ENCODE peak calls at places on chromosomes 3 and 15, in five cellular contexts. L, P, E, Y and W are unnamed samples.

GRCh38 chr3:184448321-184449160 is 68.7 kb downstream of the CHRD start:
- DNase-seq in Y (peak; percentile 98), L (peak; percentile 87), E (peak; percentile 72), P (no peak), W (no peak)

GRCh38 chr3:65026151-65026550 is 338.4 kb upstream of the ADAMTS9 start:
- DNase-seq in L (no peak), E (no peak), P (no peak), Y (no peak), W (no peak)

GRCh38 chr3:12381199-12381598 is 92.3 kb downstream of the PPARG start:
- DNase-seq in Y (no peak), E (no peak), P (no peak), L (no peak), W (no peak)

GRCh38 chr3:65126527-65127440 is 439.0 kb upstream of the ADAMTS9 start:
- DNase-seq in Y (peak; percentile 82), L (peak; percentile 36), P (no peak), E (no peak), W (no peak)

GRCh38 chr3:184003187-184003967 is 14.3 kb downstream of the ABCC5 start:
- DNase-seq in Y (no peak), L (no peak), E (peak; percentile 61), P (no peak), W (no peak)

GRCh38 chr15:66099950-66100671 is 153.4 kb downstream of the MEGF11 start:
- DNase-seq in E (no peak), L (no peak), P (no peak), Y (no peak), W (peak; percentile 28)

GRCh38 chr3:56801597-56802410 is at the start of gene ARHGEF3:
- DNase-seq in Y (peak; percentile 72), P (peak; percentile 75), E (peak; percentile 72), L (peak; percentile 87), W (peak; percentile 98)

GRCh38 chr3:105997800-105998526 is 129.2 kb upstream of the CBLB start:
- DNase-seq in Y (peak; percentile 93), E (no peak), P (no peak), L (no peak), W (no peak)

GRCh38 chr3:37833790-37834189 is 27.9 kb upstream of the CTDSPL start:
- DNase-seq in E (no peak), Y (no peak), P (no peak), L (no peak), W (no peak)

GRCh38 chr3:65660000-65660598 is 378.6 kb downstream of the MAGI1 start:
- DNase-seq in Y (no peak), P (no peak), E (no peak), L (no peak), W (no peak)

GRCh38 chr3:52679139-52679538 is 6.6 kb downstream of the PBRM1 start:
- DNase-seq in P (no peak), Y (no peak), E (no peak), L (no peak), W (no peak)

GRCh38 chr15:73716417-73716816 is 32.2 kb downstream of the CD276 start:
- DNase-seq in E (no peak), P (no peak), L (no peak), Y (no peak), W (no peak)

GRCh38 chr15:67880651-67881182 is 40.9 kb upstream of the RNU6-1 start:
- DNase-seq in E (no peak), P (no peak), L (no peak), Y (no peak), W (no peak)

GRCh38 chr15:37880009-37880834 is 54.2 kb upstream of the TMCO5A start:
- DNase-seq in Y (peak; percentile 23), L (peak; percentile 57), E (peak; percentile 28), P (no peak), W (no peak)

GRCh38 chr3:71022552-71023335 is 560.8 kb downstream of the FOXP1 start:
- DNase-seq in P (peak; percentile 35), E (peak; percentile 41), L (peak; percentile 9), Y (no peak), W (no peak)

GRCh38 chr15:99450896-99451358 is 114.9 kb upstream of the MEF2A start:
- DNase-seq in E (no peak), P (no peak), L (no peak), Y (no peak), W (no peak)

GRCh38 chr3:113773381-113773780 is 26.5 kb downstream of the ATP6V1A start:
- DNase-seq in P (no peak), Y (no peak), E (no peak), L (no peak), W (no peak)

GRCh38 chr15:68278345-68279217 is 1.0 kb downstream of the FEM1B start:
- DNase-seq in E (no peak), Y (peak; percentile 18), L (no peak), P (no peak), W (peak; percentile 21)

GRCh38 chr15:25693321-25694237 is 169.5 kb downstream of the ATP10A start:
- DNase-seq in Y (no peak), E (peak; percentile 28), L (peak; percentile 43), P (no peak), W (peak; percentile 72)

GRCh38 chr15:42286445-42287029 is 13.3 kb upstream of the TMEM87A start:
- DNase-seq in E (no peak), L (no peak), Y (no peak), P (no peak), W (no peak)

GRCh38 chr3:15273214-15273613 is 59.2 kb downstream of the SH3BP5 start:
- DNase-seq in L (no peak), E (no peak), Y (no peak), P (no peak), W (no peak)

GRCh38 chr15:63189955-63190691 is 717 bp downstream of the RAB8B start:
- DNase-seq in L (no peak), E (peak; percentile 41), Y (no peak), P (no peak), W (no peak)

GRCh38 chr3:14144423-14145075 is 19.7 kb downstream of the TMEM43 start:
- DNase-seq in L (peak; percentile 93), Y (peak; percentile 97), P (no peak), E (peak; percentile 96), W (no peak)

GRCh38 chr15:41603941-41604660 is 45.1 kb downstream of the TYRO3 start:
- DNase-seq in Y (peak; percentile 62), E (peak; percentile 77), L (peak; percentile 81), P (peak; percentile 47), W (peak; percentile 82)

GRCh38 chr3:40975711-40976121 is 223.6 kb upstream of the CTNNB1 start:
- DNase-seq in L (peak; percentile 72), Y (no peak), E (no peak), P (no peak), W (no peak)

GRCh38 chr3:197249542-197249941 is 48.9 kb downstream of the DLG1 start:
- DNase-seq in E (no peak), Y (no peak), P (no peak), L (no peak), W (no peak)

GRCh38 chr15:50415752-50416404 is 8.3 kb upstream of the USP8 start:
- DNase-seq in P (no peak), E (no peak), L (no peak), Y (no peak), W (no peak)

GRCh38 chr15:29130461-29130860 is 139.2 kb downstream of the NSMCE3 start:
- DNase-seq in P (no peak), L (no peak), E (no peak), Y (no peak), W (no peak)

GRCh38 chr15:91717811-91718210 is 135.7 kb upstream of the SLCO3A1 start:
- DNase-seq in E (no peak), P (no peak), L (no peak), Y (no peak), W (no peak)

GRCh38 chr3:36446230-36446629 is 65.9 kb downstream of the STAC start:
- DNase-seq in E (no peak), L (peak; percentile 6), Y (peak; percentile 33), P (no peak), W (no peak)

GRCh38 chr3:27554706-27555105 is 70.5 kb upstream of the SLC4A7 start:
- DNase-seq in P (no peak), L (no peak), Y (no peak), E (no peak), W (no peak)

GRCh38 chr3:105354429-105354828 is 12.3 kb upstream of the ALCAM start:
- DNase-seq in L (no peak), E (peak; percentile 32), Y (peak; percentile 11), P (no peak), W (no peak)

GRCh38 chr3:177894021-177894690 is 642.1 kb upstream of the KCNMB2 start:
- DNase-seq in L (peak; percentile 33), Y (no peak), P (no peak), E (no peak), W (no peak)

GRCh38 chr15:47184405-47185221 is 532.7 kb upstream of the SEMA6D start:
- DNase-seq in P (no peak), L (no peak), E (no peak), Y (no peak), W (peak; percentile 63)

GRCh38 chr3:164048451-164048850 is 1029.8 kb downstream of the SI start:
- DNase-seq in L (no peak), E (no peak), P (no peak), Y (no peak), W (no peak)

GRCh38 chr15:94206463-94207167 is 24.7 kb upstream of the MCTP2 start:
- DNase-seq in Y (peak; percentile 58), P (no peak), L (peak; percentile 73), E (no peak), W (no peak)